ENCODE peak calls at places on chromosome X, in nine cellular contexts. One of them, this sample, is unnamed.

GRCh38 chrX:53253293-53254020 is 27.9 kb downstream of the IQSEC2 start:
- DNase-seq in A549: no peak
- DNase-seq in HepG2: no peak
- DNase-seq in K562: peak; percentile 50
- DNase-seq in suprapubic skin: no peak
- DNase-seq in upper lobe of left lung: no peak
- DNase-seq in stomach: no peak
- DNase-seq in tibial nerve: no peak
- DNase-seq in sigmoid colon: no peak
- DNase-seq in this sample: no peak

GRCh38 chrX:153981771-153982533 is 9.4 kb downstream of the TMEM187 start:
- DNase-seq in A549: no peak
- DNase-seq in HepG2: no peak
- DNase-seq in K562: no peak
- DNase-seq in suprapubic skin: no peak
- DNase-seq in upper lobe of left lung: peak; percentile 70
- DNase-seq in stomach: no peak
- DNase-seq in tibial nerve: peak; percentile 46
- DNase-seq in sigmoid colon: no peak
- DNase-seq in this sample: peak; percentile 62

GRCh38 chrX:7264399-7264798 is 116.4 kb upstream of the PUDP start:
- DNase-seq in A549: no peak
- DNase-seq in HepG2: no peak
- DNase-seq in K562: no peak
- DNase-seq in suprapubic skin: no peak
- DNase-seq in upper lobe of left lung: no peak
- DNase-seq in stomach: no peak
- DNase-seq in tibial nerve: no peak
- DNase-seq in sigmoid colon: no peak
- DNase-seq in this sample: no peak

GRCh38 chrX:116272328-116272727 is 101.8 kb downstream of the AGTR2 start:
- DNase-seq in A549: peak; percentile 12
- DNase-seq in HepG2: no peak
- DNase-seq in K562: no peak
- DNase-seq in suprapubic skin: no peak
- DNase-seq in upper lobe of left lung: no peak
- DNase-seq in stomach: no peak
- DNase-seq in tibial nerve: no peak
- DNase-seq in sigmoid colon: no peak
- DNase-seq in this sample: peak; percentile 15

GRCh38 chrX:77925764-77926163 is 15.3 kb downstream of the ATP7A start:
- DNase-seq in A549: no peak
- DNase-seq in HepG2: no peak
- DNase-seq in K562: no peak
- DNase-seq in suprapubic skin: no peak
- DNase-seq in upper lobe of left lung: no peak
- DNase-seq in stomach: no peak
- DNase-seq in tibial nerve: no peak
- DNase-seq in sigmoid colon: no peak
- DNase-seq in this sample: no peak

GRCh38 chrX:253451-254297 is 27.5 kb upstream of the PLCXD1 start:
- DNase-seq in A549: no peak
- DNase-seq in HepG2: no peak
- DNase-seq in K562: no peak
- DNase-seq in suprapubic skin: peak; percentile 69
- DNase-seq in upper lobe of left lung: no peak
- DNase-seq in stomach: peak; percentile 24
- DNase-seq in tibial nerve: no peak
- DNase-seq in sigmoid colon: peak; percentile 38
- DNase-seq in this sample: no peak

GRCh38 chrX:51837926-51838325 is 55.5 kb upstream of the MAGED1 start:
- DNase-seq in A549: no peak
- DNase-seq in HepG2: no peak
- DNase-seq in K562: no peak
- DNase-seq in suprapubic skin: peak; percentile 77
- DNase-seq in upper lobe of left lung: no peak
- DNase-seq in stomach: peak; percentile 41
- DNase-seq in tibial nerve: peak; percentile 52
- DNase-seq in sigmoid colon: peak; percentile 70
- DNase-seq in this sample: peak; percentile 60

GRCh38 chrX:38474543-38474942 is 86.8 kb upstream of the TSPAN7 start:
- DNase-seq in A549: no peak
- DNase-seq in HepG2: no peak
- DNase-seq in K562: no peak
- DNase-seq in suprapubic skin: no peak
- DNase-seq in upper lobe of left lung: no peak
- DNase-seq in stomach: no peak
- DNase-seq in tibial nerve: no peak
- DNase-seq in sigmoid colon: no peak
- DNase-seq in this sample: no peak

GRCh38 chrX:47146121-47146935 is 1.3 kb downstream of the RBM10 start:
- DNase-seq in A549: no peak
- DNase-seq in HepG2: no peak
- DNase-seq in K562: no peak
- DNase-seq in suprapubic skin: no peak
- DNase-seq in upper lobe of left lung: no peak
- DNase-seq in stomach: no peak
- DNase-seq in tibial nerve: no peak
- DNase-seq in sigmoid colon: no peak
- DNase-seq in this sample: peak; percentile 60

DNA sequence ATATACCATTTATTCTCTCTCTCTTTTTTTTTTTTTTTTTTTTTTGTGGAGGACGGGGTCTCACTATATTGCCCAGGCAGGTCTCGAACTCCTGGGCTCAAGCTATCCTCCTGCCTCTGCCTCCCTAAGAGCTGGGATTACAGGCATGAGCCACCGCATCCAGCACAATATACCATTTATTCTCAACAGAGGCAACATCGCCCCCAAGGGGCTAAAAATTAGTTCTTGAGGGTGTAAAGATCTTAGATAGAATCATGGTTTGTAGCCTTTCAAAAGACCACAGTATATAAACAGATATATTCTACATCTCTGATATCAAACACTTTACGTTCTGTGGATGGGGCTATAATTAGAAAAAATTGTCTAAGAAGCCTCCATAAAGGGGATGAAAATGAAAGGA is 39.8 kb upstream of the TCEAL2 start:
- DNase-seq in A549: no peak
- DNase-seq in HepG2: no peak
- DNase-seq in K562: peak; percentile 7
- DNase-seq in suprapubic skin: no peak
- DNase-seq in upper lobe of left lung: no peak
- DNase-seq in stomach: no peak
- DNase-seq in tibial nerve: no peak
- DNase-seq in sigmoid colon: no peak
- DNase-seq in this sample: no peak
- TF ChIP-seq EP300 in A549: no peak
- TF ChIP-seq EP300 in HepG2: no peak
- TF ChIP-seq EP300 in K562: no peak
- TF ChIP-seq EP300 in suprapubic skin: no peak
- TF ChIP-seq EP300 in upper lobe of left lung: no peak
- TF ChIP-seq EP300 in stomach: no peak
- TF ChIP-seq EP300 in tibial nerve: no peak
- TF ChIP-seq EP300 in sigmoid colon: no peak
- TF ChIP-seq EP300 in this sample: no peak

GRCh38 chrX:132119821-132120220 is 8.0 kb downstream of the FRMD7 start:
- DNase-seq in A549: no peak
- DNase-seq in HepG2: no peak
- DNase-seq in K562: no peak
- DNase-seq in suprapubic skin: no peak
- DNase-seq in upper lobe of left lung: no peak
- DNase-seq in stomach: no peak
- DNase-seq in tibial nerve: no peak
- DNase-seq in sigmoid colon: no peak
- DNase-seq in this sample: no peak

GRCh38 chrX:132125906-132126305 is 1.9 kb downstream of the FRMD7 start:
- DNase-seq in A549: no peak
- DNase-seq in HepG2: no peak
- DNase-seq in K562: no peak
- DNase-seq in suprapubic skin: no peak
- DNase-seq in upper lobe of left lung: no peak
- DNase-seq in stomach: no peak
- DNase-seq in tibial nerve: no peak
- DNase-seq in sigmoid colon: no peak
- DNase-seq in this sample: no peak

GRCh38 chrX:132118361-132118760 is 9.5 kb downstream of the FRMD7 start:
- DNase-seq in A549: no peak
- DNase-seq in HepG2: no peak
- DNase-seq in K562: peak; percentile 14
- DNase-seq in suprapubic skin: no peak
- DNase-seq in upper lobe of left lung: no peak
- DNase-seq in stomach: no peak
- DNase-seq in tibial nerve: no peak
- DNase-seq in sigmoid colon: no peak
- DNase-seq in this sample: no peak

GRCh38 chrX:132119283-132119682 is 8.5 kb downstream of the FRMD7 start:
- DNase-seq in A549: no peak
- DNase-seq in HepG2: peak; percentile 0
- DNase-seq in K562: no peak
- DNase-seq in suprapubic skin: no peak
- DNase-seq in upper lobe of left lung: no peak
- DNase-seq in stomach: no peak
- DNase-seq in tibial nerve: no peak
- DNase-seq in sigmoid colon: no peak
- DNase-seq in this sample: no peak

GRCh38 chrX:132120913-132121312 is 6.9 kb downstream of the FRMD7 start:
- DNase-seq in A549: no peak
- DNase-seq in HepG2: no peak
- DNase-seq in K562: no peak
- DNase-seq in suprapubic skin: no peak
- DNase-seq in upper lobe of left lung: no peak
- DNase-seq in stomach: no peak
- DNase-seq in tibial nerve: no peak
- DNase-seq in sigmoid colon: no peak
- DNase-seq in this sample: no peak
- H3K27ac ChIP-seq in A549: no peak overlapping the region
- H3K27ac ChIP-seq in HepG2: no peak overlapping the region
- H3K27ac ChIP-seq in K562: no peak overlapping the region
- H3K27ac ChIP-seq in suprapubic skin: peak overlapping the region; percentile 38
- H3K27ac ChIP-seq in upper lobe of left lung: no peak overlapping the region
- H3K27ac ChIP-seq in stomach: no peak overlapping the region
- H3K27ac ChIP-seq in tibial nerve: no peak overlapping the region
- H3K27ac ChIP-seq in sigmoid colon: no peak overlapping the region
- H3K27ac ChIP-seq in this sample: no peak overlapping the region

DNA sequence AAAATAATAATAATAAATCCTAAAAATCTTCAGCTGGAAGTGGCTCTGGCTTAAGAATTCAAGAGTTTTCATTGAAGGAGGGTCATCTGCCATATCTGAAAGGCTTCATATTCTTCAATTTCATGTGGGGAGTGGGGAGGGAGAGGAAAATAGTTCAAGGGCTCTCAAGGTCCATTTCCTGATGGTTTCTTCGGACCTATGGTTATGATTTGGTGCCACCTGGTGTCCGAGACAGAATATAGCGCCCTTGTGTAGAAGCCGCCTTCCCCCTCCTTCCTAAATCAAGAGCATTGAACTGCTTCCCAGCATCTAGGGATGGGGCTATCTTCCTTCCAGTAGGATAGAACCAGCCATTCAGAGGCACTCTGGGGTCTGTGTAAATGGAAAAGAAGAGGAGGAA is 34.3 kb downstream of the NLGN3 start:
- DNase-seq in A549: peak; percentile 36
- DNase-seq in HepG2: peak; percentile 54
- DNase-seq in K562: peak; percentile 81
- DNase-seq in suprapubic skin: no peak
- DNase-seq in upper lobe of left lung: no peak
- DNase-seq in stomach: peak; percentile 65
- DNase-seq in tibial nerve: peak; percentile 16
- DNase-seq in sigmoid colon: peak; percentile 78
- DNase-seq in this sample: peak; percentile 56
- TF ChIP-seq EP300 in A549: no peak
- TF ChIP-seq EP300 in HepG2: no peak
- TF ChIP-seq EP300 in K562: no peak
- TF ChIP-seq EP300 in suprapubic skin: no peak
- TF ChIP-seq EP300 in upper lobe of left lung: no peak
- TF ChIP-seq EP300 in stomach: no peak
- TF ChIP-seq EP300 in tibial nerve: no peak
- TF ChIP-seq EP300 in sigmoid colon: no peak
- TF ChIP-seq EP300 in this sample: no peak

GRCh38 chrX:3346436-3347329 is at the start of gene MXRA5:
- DNase-seq in A549: no peak
- DNase-seq in HepG2: no peak
- DNase-seq in K562: no peak
- DNase-seq in suprapubic skin: no peak
- DNase-seq in upper lobe of left lung: peak; percentile 51
- DNase-seq in stomach: no peak
- DNase-seq in tibial nerve: no peak
- DNase-seq in sigmoid colon: peak; percentile 68
- DNase-seq in this sample: no peak
- H3K27ac ChIP-seq in A549: no peak within 1 kb of the TSS
- H3K27ac ChIP-seq in HepG2: no peak within 1 kb of the TSS
- H3K27ac ChIP-seq in K562: no peak within 1 kb of the TSS
- H3K27ac ChIP-seq in suprapubic skin: peak within 1 kb of the TSS; percentile 84
- H3K27ac ChIP-seq in upper lobe of left lung: peak within 1 kb of the TSS; percentile 7
- H3K27ac ChIP-seq in stomach: peak within 1 kb of the TSS; percentile 79
- H3K27ac ChIP-seq in tibial nerve: no peak within 1 kb of the TSS
- H3K27ac ChIP-seq in sigmoid colon: peak within 1 kb of the TSS; percentile 66
- H3K27ac ChIP-seq in this sample: peak within 1 kb of the TSS; percentile 73